ENCODE peak calls at places on chromosomes 12 and 14, in ten cellular contexts. A, G, P, B, L, J, K, O, Y and H are unnamed samples.

GRCh38 chr14:85241022-85241880 is 288.7 kb upstream of the FLRT2 start:
- DNase-seq in A (no peak), G (no peak), P (no peak), B (no peak), L (peak), J (no peak), K (no peak), O (peak), Y (no peak), H (no peak)

GRCh38 chr14:66539034-66539433 is 31.1 kb downstream of the GPHN start:
- DNase-seq in A (no peak), G (no peak), P (no peak), B (no peak), L (no peak), J (no peak), K (no peak), O (no peak), Y (no peak), H (no peak)

GRCh38 chr12:6921996-6922935 is 5.5 kb upstream of the ATN1 start:
- DNase-seq in A (no peak), G (no peak), P (no peak), B (no peak), L (no peak), J (no peak), K (no peak), O (no peak), Y (peak), H (no peak)

GRCh38 chr12:113271853-113272561 is 50.7 kb downstream of the TPCN1 start:
- DNase-seq in A (peak), G (peak), P (no peak), B (no peak), L (no peak), J (peak), K (peak), O (peak), Y (peak), H (no peak)

GRCh38 chr12:7090222-7090998 is 1.8 kb downstream of the C1R start:
- DNase-seq in A (no peak), G (no peak), P (no peak), B (no peak), L (no peak), J (peak), K (peak), O (no peak), Y (peak), H (no peak)

GRCh38 chr14:36099619-36100018 is 76.9 kb downstream of the PTCSC3 start:
- DNase-seq in A (no peak), G (no peak), P (no peak), B (no peak), L (no peak), J (no peak), K (no peak), O (no peak), Y (no peak), H (no peak)

GRCh38 chr12:51218607-51219161 is 822 bp upstream of the POU6F1 start:
- DNase-seq in A (peak), G (no peak), P (no peak), B (no peak), L (no peak), J (peak), K (no peak), O (peak), Y (no peak), H (no peak)

GRCh38 chr14:28494196-28494595 is 272.4 kb upstream of the FOXG1 start:
- DNase-seq in A (no peak), G (no peak), P (no peak), B (no peak), L (no peak), J (no peak), K (no peak), O (no peak), Y (peak), H (no peak)

GRCh38 chr12:45077259-45077658 is 26.4 kb upstream of the DBX2 start:
- DNase-seq in A (no peak), G (no peak), P (no peak), B (no peak), L (no peak), J (peak), K (no peak), O (no peak), Y (no peak), H (no peak)

GRCh38 chr12:117100251-117100650 is 1.0 kb upstream of the TESC start:
- DNase-seq in A (no peak), G (peak), P (peak), B (no peak), L (no peak), J (peak), K (peak), O (peak), Y (no peak), H (no peak)

GRCh38 chr14:95493503-95493902 is 22.9 kb downstream of the SYNE3 start:
- DNase-seq in A (no peak), G (no peak), P (no peak), B (no peak), L (no peak), J (no peak), K (no peak), O (no peak), Y (no peak), H (no peak)

GRCh38 chr14:96803958-96804357 is 6.8 kb downstream of the VRK1 start:
- DNase-seq in A (no peak), G (no peak), P (no peak), B (no peak), L (no peak), J (no peak), K (peak), O (no peak), Y (no peak), H (no peak)

GRCh38 chr14:79424462-79424861 is 786.8 kb downstream of the DIO2 start:
- DNase-seq in A (no peak), G (no peak), P (no peak), B (no peak), L (no peak), J (no peak), K (peak), O (no peak), Y (no peak), H (no peak)

GRCh38 chr12:110347767-110348166 is 55.7 kb downstream of the ANAPC7 start:
- DNase-seq in A (no peak), G (no peak), P (no peak), B (no peak), L (no peak), J (no peak), K (no peak), O (no peak), Y (no peak), H (no peak)

GRCh38 chr12:123720141-123720814 is 8.1 kb downstream of the ATP6V0A2 start:
- DNase-seq in A (no peak), G (no peak), P (no peak), B (no peak), L (no peak), J (no peak), K (no peak), O (no peak), Y (peak), H (no peak)

GRCh38 chr12:124026755-124027745 is 54.0 kb downstream of the ZNF664 start:
- DNase-seq in A (no peak), G (no peak), P (no peak), B (no peak), L (no peak), J (no peak), K (peak), O (no peak), Y (peak), H (no peak)

GRCh38 chr14:31881531-31882310 is 195.4 kb upstream of the ARHGAP5 start:
- DNase-seq in A (no peak), G (no peak), P (no peak), B (no peak), L (no peak), J (no peak), K (peak), O (no peak), Y (peak), H (no peak)

GRCh38 chr14:79285263-79285662 is 926.0 kb downstream of the DIO2 start:
- DNase-seq in A (no peak), G (no peak), P (no peak), B (no peak), L (no peak), J (no peak), K (no peak), O (no peak), Y (no peak), H (no peak)

GRCh38 chr12:75852956-75853355 is 178.6 kb downstream of the PHLDA1 start:
- DNase-seq in A (no peak), G (no peak), P (no peak), B (no peak), L (no peak), J (no peak), K (no peak), O (no peak), Y (peak), H (no peak)

GRCh38 chr14:99879401-99880295 is 86.4 kb downstream of the EML1 start:
- DNase-seq in A (no peak), G (no peak), P (no peak), B (no peak), L (no peak), J (no peak), K (peak), O (no peak), Y (peak), H (no peak)

GRCh38 chr14:97379091-97379531 is 581.9 kb downstream of the VRK1 start:
- DNase-seq in A (no peak), G (no peak), P (no peak), B (no peak), L (no peak), J (peak), K (no peak), O (no peak), Y (no peak), H (no peak)

GRCh38 chr12:96436366-96437295 is 36.4 kb upstream of the CDK17 start:
- DNase-seq in A (no peak), G (no peak), P (no peak), B (no peak), L (no peak), J (no peak), K (no peak), O (no peak), Y (no peak), H (no peak)

GRCh38 chr14:97442363-97442762 is 645.2 kb downstream of the VRK1 start:
- DNase-seq in A (no peak), G (no peak), P (no peak), B (no peak), L (no peak), J (no peak), K (no peak), O (no peak), Y (no peak), H (no peak)

GRCh38 chr12:3311027-3311402 is 180.0 kb upstream of the PRMT8 start:
- DNase-seq in A (no peak), G (no peak), P (no peak), B (no peak), L (no peak), J (no peak), K (no peak), O (peak), Y (peak), H (no peak)

GRCh38 chr12:71242511-71242910 is 84.7 kb upstream of the TSPAN8 start:
- DNase-seq in A (no peak), G (no peak), P (no peak), B (no peak), L (no peak), J (no peak), K (no peak), O (no peak), Y (no peak), H (no peak)

GRCh38 chr12:40298341-40298740 is 73.5 kb downstream of the LRRK2 start:
- DNase-seq in A (no peak), G (no peak), P (no peak), B (no peak), L (no peak), J (no peak), K (no peak), O (no peak), Y (no peak), H (no peak)

GRCh38 chr14:105465209-105466031 is 9.2 kb upstream of the CRIP2 start:
- DNase-seq in A (no peak), G (no peak), P (no peak), B (no peak), L (no peak), J (no peak), K (no peak), O (no peak), Y (peak), H (no peak)

GRCh38 chr14:51959928-51960327 is 29.4 kb upstream of the RTRAF start:
- DNase-seq in A (no peak), G (no peak), P (no peak), B (no peak), L (no peak), J (no peak), K (no peak), O (no peak), Y (no peak), H (no peak)

GRCh38 chr12:60335765-60336164 is 739.9 kb downstream of the SLC16A7 start:
- DNase-seq in A (no peak), G (no peak), P (no peak), B (no peak), L (no peak), J (peak), K (peak), O (no peak), Y (peak), H (no peak)

GRCh38 chr14:101481557-101481956 is 79.7 kb upstream of the DIO3 start:
- DNase-seq in A (no peak), G (peak), P (no peak), B (no peak), L (peak), J (no peak), K (no peak), O (peak), Y (no peak), H (no peak)

GRCh38 chr14:59564356-59564755 is 12.3 kb downstream of the CCDC175 start:
- DNase-seq in A (no peak), G (no peak), P (no peak), B (no peak), L (no peak), J (peak), K (no peak), O (no peak), Y (no peak), H (no peak)

GRCh38 chr12:27331299-27331926 is 1.2 kb upstream of the BMAL2 start:
- DNase-seq in A (no peak), G (no peak), P (no peak), B (no peak), L (no peak), J (no peak), K (peak), O (no peak), Y (peak), H (no peak)

GRCh38 chr14:76337619-76338545 is 38.1 kb upstream of the ESRRB start:
- DNase-seq in A (peak), G (no peak), P (no peak), B (no peak), L (no peak), J (no peak), K (no peak), O (no peak), Y (peak), H (no peak)

GRCh38 chr14:75884198-75884611 is 97.6 kb downstream of the TGFB3 start:
- DNase-seq in A (peak), G (no peak), P (no peak), B (no peak), L (no peak), J (peak), K (peak), O (no peak), Y (peak), H (peak)

GRCh38 chr12:113537751-113538087 is 66.0 kb upstream of the LHX5 start:
- DNase-seq in A (no peak), G (no peak), P (no peak), B (no peak), L (no peak), J (no peak), K (no peak), O (no peak), Y (peak), H (no peak)

GRCh38 chr12:69540606-69541386 is 44.5 kb upstream of the CCT2 start:
- DNase-seq in A (no peak), G (no peak), P (no peak), B (no peak), L (no peak), J (no peak), K (peak), O (no peak), Y (no peak), H (no peak)

GRCh38 chr14:74763803-74764531 is 851 bp downstream of the YLPM1 start:
- DNase-seq in A (peak), G (peak), P (no peak), B (no peak), L (no peak), J (peak), K (peak), O (peak), Y (peak), H (no peak)

GRCh38 chr14:84036863-84037262 is 1493.1 kb upstream of the FLRT2 start:
- DNase-seq in A (no peak), G (no peak), P (no peak), B (no peak), L (no peak), J (no peak), K (peak), O (no peak), Y (peak), H (no peak)

GRCh38 chr12:50579757-50580267 is 75.0 kb downstream of the DIP2B start:
- DNase-seq in A (no peak), G (no peak), P (no peak), B (no peak), L (no peak), J (no peak), K (peak), O (no peak), Y (peak), H (no peak)

DNA sequence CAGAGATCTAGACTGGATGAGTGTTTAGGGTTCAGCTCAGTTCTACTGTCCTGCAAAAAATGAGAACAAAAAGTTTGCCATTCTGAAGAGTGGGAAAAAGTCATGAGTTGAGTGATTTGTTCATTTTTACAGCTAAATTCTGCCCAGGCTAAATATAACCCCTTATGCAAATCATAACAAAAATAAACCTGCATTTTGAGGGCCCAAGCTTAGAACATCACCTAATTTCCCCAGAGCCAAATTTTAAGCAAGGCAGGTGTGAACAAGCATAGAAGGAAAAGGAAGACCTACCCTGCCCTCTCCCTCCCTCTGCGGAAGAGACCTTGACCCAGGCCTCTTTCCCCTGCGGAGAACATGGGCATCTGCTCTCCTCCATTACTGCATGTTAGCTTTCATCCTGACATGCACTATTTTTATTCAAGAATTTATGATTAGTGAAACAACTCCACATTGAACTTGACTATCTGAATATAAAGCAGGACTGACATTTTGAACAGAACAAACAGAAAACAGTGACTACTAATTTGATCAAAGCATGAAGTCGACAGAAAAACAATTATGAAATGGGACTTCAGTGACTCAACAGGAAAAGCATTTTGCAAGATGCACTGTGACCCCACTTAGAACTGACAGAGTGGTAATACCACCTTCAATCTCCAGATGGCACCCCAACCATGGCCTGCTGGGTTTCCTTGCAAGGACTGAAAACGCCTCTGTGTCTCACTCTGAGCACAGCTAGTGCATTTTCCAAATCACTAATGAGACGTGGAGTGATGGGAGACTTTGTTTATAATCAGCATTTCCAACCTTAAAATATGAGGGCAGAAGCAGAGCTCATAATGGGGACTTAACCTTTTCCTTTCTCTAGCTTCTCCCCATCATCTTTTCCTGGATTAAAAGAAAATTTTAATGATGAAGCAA is 30.9 kb upstream of the SELPLG start:
- DNase-seq in A (peak), G (peak), P (peak), B (peak), L (peak), J (peak), K (peak), O (peak), Y (peak), H (peak)
- TF ChIP-seq CTCF in A (peak), G (peak), P (peak), B (peak), L (peak), J (peak), K (peak), O (peak), Y (peak), H (peak)

GRCh38 chr12:46382974-46383653 is 10.5 kb upstream of the SLC38A2 start:
- DNase-seq in A (peak), G (peak), P (peak), B (peak), L (peak), J (peak), K (peak), O (peak), Y (peak), H (peak)
- TF ChIP-seq CTCF in A (no peak), G (no peak), P (no peak), B (no peak), L (no peak), J (peak), K (no peak), O (no peak), Y (no peak), H (no peak)

DNA sequence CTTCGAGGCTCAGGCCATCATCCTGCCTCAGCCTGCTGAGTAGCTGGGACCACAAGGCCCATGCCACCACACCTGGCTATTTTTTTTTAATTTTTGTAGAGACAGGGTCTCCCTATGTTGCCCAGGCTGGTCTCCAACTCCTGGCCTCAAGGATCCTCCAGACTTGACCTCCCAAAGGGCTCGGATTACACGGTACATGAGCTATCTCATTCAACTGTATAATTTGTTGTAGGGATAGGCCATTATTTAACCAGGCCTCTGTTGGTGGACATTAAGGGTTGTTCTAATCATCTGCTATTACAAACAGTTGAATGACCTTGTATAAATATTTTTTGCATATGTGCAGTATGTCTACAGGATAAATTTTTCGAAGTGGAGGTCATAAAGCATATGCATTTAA is 9.0 kb downstream of the KIF5A start:
- DNase-seq in A (no peak), G (no peak), P (no peak), B (no peak), L (no peak), J (no peak), K (no peak), O (no peak), Y (no peak), H (no peak)
- TF ChIP-seq CTCF in A (no peak), G (no peak), P (no peak), B (no peak), L (no peak), J (no peak), K (no peak), O (no peak), Y (no peak), H (no peak)

GRCh38 chr14:65486856-65487255 is 74.3 kb downstream of the FUT8 start:
- DNase-seq in A (no peak), G (no peak), P (no peak), B (no peak), L (no peak), J (no peak), K (peak), O (no peak), Y (no peak), H (no peak)
- TF ChIP-seq CTCF in A (no peak), G (no peak), P (no peak), B (no peak), L (no peak), J (peak), K (no peak), O (no peak), Y (no peak), H (no peak)

DNA sequence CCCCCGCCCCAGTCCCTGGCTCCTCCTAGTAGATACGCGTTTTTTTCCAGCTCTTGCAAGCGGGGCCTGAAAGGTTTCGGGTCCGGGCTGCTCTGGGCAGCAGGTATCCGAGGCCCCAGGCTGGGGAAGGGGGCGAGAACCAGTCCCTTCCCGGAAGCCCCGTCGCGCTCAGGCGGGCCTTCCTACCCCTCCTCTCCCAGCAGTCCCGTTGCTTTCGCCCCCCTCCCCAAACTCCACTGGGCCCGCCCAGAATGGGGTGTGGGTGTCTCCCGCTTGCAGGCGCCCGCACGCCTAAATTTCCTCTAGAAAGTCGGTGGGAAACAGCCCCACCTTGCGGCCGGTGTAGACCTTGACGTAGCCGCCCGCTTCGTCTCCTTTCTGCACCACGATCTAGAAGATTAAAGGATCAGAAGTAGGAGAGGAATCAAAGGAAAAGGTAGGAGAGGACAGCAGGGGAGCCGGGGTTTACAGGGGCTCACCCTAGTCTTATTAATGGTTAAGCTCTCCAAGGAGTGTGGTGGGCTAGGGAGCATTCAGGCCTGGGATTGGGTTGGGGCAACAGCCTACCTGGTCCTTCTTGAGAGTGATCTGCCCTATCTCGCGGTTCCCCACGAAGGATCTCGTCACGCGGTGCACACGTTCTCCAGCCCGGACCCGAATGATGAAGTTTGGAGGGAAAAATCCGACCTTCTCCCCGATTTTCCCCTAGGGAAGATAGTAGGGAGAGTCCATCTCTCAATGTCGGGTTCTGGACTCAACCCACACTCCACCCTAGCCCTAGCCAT is 7.3 kb downstream of the STAC3 start:
- DNase-seq in A (peak), G (peak), P (peak), B (peak), L (peak), J (peak), K (peak), O (peak), Y (peak), H (peak)
- TF ChIP-seq CTCF in A (peak), G (peak), P (peak), B (peak), L (peak), J (peak), K (peak), O (peak), Y (peak), H (peak)